ENCODE peak calls at places on chromosome 18, in ten cellular contexts. F is OCI-LY7; O is stimulated activated naive CD4-positive, alpha-beta T cell; M is CD4-positive, CD25-positive, alpha-beta regulatory T cell; K is H7; Q is AG09309; B is Calu3; G is CD8-positive, alpha-beta memory T cell; J is NCI-H1930; V is GM04504. R is an unnamed sample.

GRCh38 chr18:43158381-43158780 is 42.9 kb upstream of the RIT2 start:
- DNase-seq in F (no peak), J (no peak), O (no peak), M (no peak), V (no peak), G (no peak), K (no peak), B (no peak), Q (no peak), R (no peak)

GRCh38 chr18:78816916-78817315 is 162.7 kb upstream of the SALL3 start:
- DNase-seq in B (no peak), K (no peak), V (no peak), M (no peak), Q (no peak), J (no peak), G (no peak), F (no peak), O (no peak), R (no peak)

GRCh38 chr18:79939096-79939495 is 12.4 kb downstream of the SLC66A2 start:
- DNase-seq in K (no peak), V (no peak), O (no peak), M (no peak), J (no peak), G (no peak), F (no peak), B (no peak), Q (no peak), R (no peak)

GRCh38 chr18:34339155-34339554 is 114.4 kb upstream of the NOL4 start:
- DNase-seq in G (no peak), J (no peak), M (no peak), Q (no peak), O (no peak), K (no peak), V (no peak), F (no peak), B (no peak), R (no peak)

GRCh38 chr18:77522031-77522675 is 272.5 kb downstream of the GALR1 start:
- DNase-seq in M (no peak), F (no peak), O (no peak), Q (no peak), B (no peak), J (no peak), K (no peak), V (no peak), G (no peak), R (peak; percentile 38)

GRCh38 chr18:47679864-47680263 is 250.6 kb downstream of the SMAD2 start:
- DNase-seq in O (no peak), V (no peak), M (no peak), G (no peak), K (no peak), Q (no peak), B (no peak), J (no peak), F (no peak), R (no peak)

GRCh38 chr18:22872894-22873537 is 60.1 kb upstream of the RBBP8 start:
- DNase-seq in B (no peak), K (no peak), G (no peak), F (no peak), J (no peak), V (no peak), Q (no peak), O (no peak), M (no peak), R (no peak)

GRCh38 chr18:5661179-5661578 is 117.4 kb upstream of the EPB41L3 start:
- DNase-seq in B (no peak), V (no peak), K (no peak), Q (no peak), G (no peak), O (no peak), F (no peak), M (no peak), J (no peak), R (no peak)

GRCh38 chr18:8933714-8934284 is 168.7 kb upstream of the NDUFV2 start:
- DNase-seq in O (no peak), Q (no peak), M (no peak), K (no peak), V (no peak), J (no peak), B (no peak), G (no peak), F (no peak), R (no peak)

GRCh38 chr18:3631927-3632326 is 182.0 kb downstream of the TGIF1 start:
- DNase-seq in F (no peak), O (no peak), Q (no peak), K (no peak), B (no peak), M (no peak), G (no peak), J (no peak), V (no peak), R (no peak)

GRCh38 chr18:59006461-59007067 is 133.1 kb upstream of the SEC11C start:
- DNase-seq in M (no peak), J (no peak), O (no peak), B (no peak), F (no peak), Q (no peak), V (no peak), G (no peak), K (no peak), R (peak; percentile 85)

GRCh38 chr18:45084207-45084606 is 403.5 kb downstream of the SETBP1 start:
- DNase-seq in O (no peak), Q (no peak), J (no peak), V (no peak), G (no peak), F (no peak), B (no peak), K (no peak), M (no peak), R (no peak)

GRCh38 chr18:12422936-12423335 is 15.2 kb downstream of the PRELID3A start:
- DNase-seq in G (no peak), Q (no peak), O (no peak), J (no peak), M (no peak), F (peak; percentile 67), B (peak; percentile 57), V (no peak), K (peak; percentile 59), R (no peak)

GRCh38 chr18:35393716-35394115 is 16.6 kb upstream of the ZNF396 start:
- DNase-seq in F (no peak), Q (no peak), B (no peak), O (no peak), J (no peak), V (no peak), K (no peak), G (no peak), M (no peak), R (no peak)

GRCh38 chr18:62151068-62151771 is 35.6 kb downstream of the PIGN start:
- DNase-seq in B (no peak), G (no peak), F (no peak), M (no peak), O (no peak), J (no peak), V (no peak), Q (no peak), K (no peak), R (no peak)

GRCh38 chr18:69935319-69936190 is 12.1 kb downstream of the CD226 start:
- DNase-seq in M (peak; percentile 23), F (no peak), V (no peak), B (no peak), K (no peak), Q (no peak), J (no peak), G (peak; percentile 66), O (peak; percentile 37), R (no peak)

GRCh38 chr18:906416-907170 is 1.9 kb downstream of the ADCYAP1 start:
- DNase-seq in K (peak; percentile 78), M (no peak), V (no peak), Q (no peak), O (no peak), G (no peak), F (no peak), B (no peak), J (peak; percentile 9), R (no peak)

R was measured in cardiac muscle cell.